ENCODE peak calls at places on chromosomes 3 and 15, in five cellular contexts. One of them, this sample, is unnamed.

GRCh38 chr3:41346698-41347097 is 147.4 kb downstream of the CTNNB1 start:
- DNase-seq in A673: no peak
- DNase-seq in A549: no peak
- DNase-seq in right cardiac atrium: no peak
- DNase-seq in stimulated activated CD8-positive, alpha-beta memory T cell treated with anti-CD3 and anti-CD28 coated beads, Interleukin-7, amount 100 ng/mL, for 1 hour: no peak
- DNase-seq in this sample: no peak

GRCh38 chr3:55897573-55898224 is 410.6 kb upstream of the WNT5A start:
- DNase-seq in right cardiac atrium: no peak
- DNase-seq in stimulated activated CD8-positive, alpha-beta memory T cell treated with anti-CD3 and anti-CD28 coated beads, Interleukin-7, amount 100 ng/mL, for 1 hour: no peak
- DNase-seq in A673: peak
- DNase-seq in A549: no peak
- DNase-seq in this sample: no peak

GRCh38 chr3:16148783-16149182 is 25.7 kb upstream of the GALNT15 start:
- DNase-seq in A673: peak
- DNase-seq in right cardiac atrium: peak
- DNase-seq in A549: no peak
- DNase-seq in stimulated activated CD8-positive, alpha-beta memory T cell treated with anti-CD3 and anti-CD28 coated beads, Interleukin-7, amount 100 ng/mL, for 1 hour: no peak
- DNase-seq in this sample: no peak

GRCh38 chr3:190579514-190580137 is 65.7 kb downstream of the IL1RAP start:
- DNase-seq in stimulated activated CD8-positive, alpha-beta memory T cell treated with anti-CD3 and anti-CD28 coated beads, Interleukin-7, amount 100 ng/mL, for 1 hour: no peak
- DNase-seq in A673: peak
- DNase-seq in A549: no peak
- DNase-seq in right cardiac atrium: no peak
- DNase-seq in this sample: no peak

GRCh38 chr3:109018828-109019227 is 65.1 kb upstream of the GUCA1C start:
- DNase-seq in stimulated activated CD8-positive, alpha-beta memory T cell treated with anti-CD3 and anti-CD28 coated beads, Interleukin-7, amount 100 ng/mL, for 1 hour: no peak
- DNase-seq in A673: no peak
- DNase-seq in A549: no peak
- DNase-seq in right cardiac atrium: no peak
- DNase-seq in this sample: no peak

GRCh38 chr3:21942328-21942727 is 191.3 kb upstream of the ZNF385D start:
- DNase-seq in right cardiac atrium: no peak
- DNase-seq in stimulated activated CD8-positive, alpha-beta memory T cell treated with anti-CD3 and anti-CD28 coated beads, Interleukin-7, amount 100 ng/mL, for 1 hour: no peak
- DNase-seq in A673: no peak
- DNase-seq in A549: no peak
- DNase-seq in this sample: peak

GRCh38 chr3:34947849-34948248 is 691.5 kb upstream of the ARPP21 start:
- DNase-seq in stimulated activated CD8-positive, alpha-beta memory T cell treated with anti-CD3 and anti-CD28 coated beads, Interleukin-7, amount 100 ng/mL, for 1 hour: no peak
- DNase-seq in right cardiac atrium: no peak
- DNase-seq in A549: no peak
- DNase-seq in A673: peak
- DNase-seq in this sample: no peak

GRCh38 chr3:128698211-128699011 is 27.6 kb upstream of the RAB7A start:
- DNase-seq in A549: peak
- DNase-seq in stimulated activated CD8-positive, alpha-beta memory T cell treated with anti-CD3 and anti-CD28 coated beads, Interleukin-7, amount 100 ng/mL, for 1 hour: no peak
- DNase-seq in right cardiac atrium: peak
- DNase-seq in A673: peak
- DNase-seq in this sample: peak

GRCh38 chr3:193732391-193732790 is 139.4 kb downstream of the OPA1 start:
- DNase-seq in stimulated activated CD8-positive, alpha-beta memory T cell treated with anti-CD3 and anti-CD28 coated beads, Interleukin-7, amount 100 ng/mL, for 1 hour: no peak
- DNase-seq in A673: no peak
- DNase-seq in A549: peak
- DNase-seq in right cardiac atrium: no peak
- DNase-seq in this sample: no peak

GRCh38 chr3:129486057-129487035 is 42.1 kb upstream of the RHO start:
- DNase-seq in stimulated activated CD8-positive, alpha-beta memory T cell treated with anti-CD3 and anti-CD28 coated beads, Interleukin-7, amount 100 ng/mL, for 1 hour: no peak
- DNase-seq in A673: no peak
- DNase-seq in right cardiac atrium: peak
- DNase-seq in A549: no peak
- DNase-seq in this sample: no peak

GRCh38 chr3:9165441-9165840 is 84.0 kb downstream of the SRGAP3 start:
- DNase-seq in stimulated activated CD8-positive, alpha-beta memory T cell treated with anti-CD3 and anti-CD28 coated beads, Interleukin-7, amount 100 ng/mL, for 1 hour: no peak
- DNase-seq in A549: no peak
- DNase-seq in A673: no peak
- DNase-seq in right cardiac atrium: no peak
- DNase-seq in this sample: no peak

GRCh38 chr15:90550919-90551318 is 21.2 kb downstream of the CRTC3 start:
- DNase-seq in stimulated activated CD8-positive, alpha-beta memory T cell treated with anti-CD3 and anti-CD28 coated beads, Interleukin-7, amount 100 ng/mL, for 1 hour: no peak
- DNase-seq in A549: no peak
- DNase-seq in A673: no peak
- DNase-seq in right cardiac atrium: no peak
- DNase-seq in this sample: no peak

GRCh38 chr3:117962750-117963149 is 1071.9 kb downstream of the IGSF11 start:
- DNase-seq in A549: no peak
- DNase-seq in A673: no peak
- DNase-seq in right cardiac atrium: no peak
- DNase-seq in stimulated activated CD8-positive, alpha-beta memory T cell treated with anti-CD3 and anti-CD28 coated beads, Interleukin-7, amount 100 ng/mL, for 1 hour: no peak
- DNase-seq in this sample: no peak

GRCh38 chr15:83626171-83626802 is 27.6 kb upstream of the ADAMTSL3 start:
- DNase-seq in A673: no peak
- DNase-seq in right cardiac atrium: no peak
- DNase-seq in A549: no peak
- DNase-seq in stimulated activated CD8-positive, alpha-beta memory T cell treated with anti-CD3 and anti-CD28 coated beads, Interleukin-7, amount 100 ng/mL, for 1 hour: no peak
- DNase-seq in this sample: no peak

GRCh38 chr3:132290833-132291232 is 26.4 kb upstream of the ACP3 start:
- DNase-seq in stimulated activated CD8-positive, alpha-beta memory T cell treated with anti-CD3 and anti-CD28 coated beads, Interleukin-7, amount 100 ng/mL, for 1 hour: no peak
- DNase-seq in right cardiac atrium: no peak
- DNase-seq in A673: peak
- DNase-seq in A549: no peak
- DNase-seq in this sample: no peak

GRCh38 chr15:83066034-83066760 is 855 bp downstream of the BTBD1 start:
- DNase-seq in right cardiac atrium: no peak
- DNase-seq in A549: no peak
- DNase-seq in stimulated activated CD8-positive, alpha-beta memory T cell treated with anti-CD3 and anti-CD28 coated beads, Interleukin-7, amount 100 ng/mL, for 1 hour: no peak
- DNase-seq in A673: peak
- DNase-seq in this sample: no peak

GRCh38 chr15:36407647-36408046 is 171.8 kb upstream of the CDIN1 start:
- DNase-seq in stimulated activated CD8-positive, alpha-beta memory T cell treated with anti-CD3 and anti-CD28 coated beads, Interleukin-7, amount 100 ng/mL, for 1 hour: no peak
- DNase-seq in right cardiac atrium: no peak
- DNase-seq in A549: no peak
- DNase-seq in A673: peak
- DNase-seq in this sample: no peak

GRCh38 chr3:66099541-66100065 is 60.9 kb upstream of the MAGI1 start:
- DNase-seq in A549: no peak
- DNase-seq in right cardiac atrium: no peak
- DNase-seq in A673: no peak
- DNase-seq in stimulated activated CD8-positive, alpha-beta memory T cell treated with anti-CD3 and anti-CD28 coated beads, Interleukin-7, amount 100 ng/mL, for 1 hour: no peak
- DNase-seq in this sample: no peak

GRCh38 chr3:49339593-49339946 is 283 bp downstream of the USP4 start:
- DNase-seq in A673: no peak
- DNase-seq in A549: no peak
- DNase-seq in stimulated activated CD8-positive, alpha-beta memory T cell treated with anti-CD3 and anti-CD28 coated beads, Interleukin-7, amount 100 ng/mL, for 1 hour: no peak
- DNase-seq in right cardiac atrium: no peak
- DNase-seq in this sample: peak

GRCh38 chr3:72193768-72194463 is 409.0 kb upstream of the PROK2 start:
- DNase-seq in right cardiac atrium: no peak
- DNase-seq in A673: peak
- DNase-seq in A549: no peak
- DNase-seq in stimulated activated CD8-positive, alpha-beta memory T cell treated with anti-CD3 and anti-CD28 coated beads, Interleukin-7, amount 100 ng/mL, for 1 hour: no peak
- DNase-seq in this sample: no peak

This sample was measured in NCI-H510A.